ENCODE peak calls at places on chromosome 22, in nine cellular contexts. Y, B, N, C, D, X, M, P and W are unnamed samples.

GRCh38 chr22:49960159-49960966 is at the start of gene PIM3:
- DNase-seq in Y (peak; percentile 98), B (peak; percentile 90), N (peak; percentile 93), C (peak; percentile 96), D (peak; percentile 97), X (peak; percentile 96), M (peak; percentile 87), P (peak; percentile 93), W (peak; percentile 90)

GRCh38 chr22:35363571-35364086 is 17.3 kb upstream of the HMOX1 start:
- DNase-seq in Y (no peak), B (no peak), N (no peak), C (no peak), D (no peak), X (no peak), M (no peak), P (no peak), W (no peak)

GRCh38 chr22:42188808-42189447 is 58.3 kb upstream of the CYP2D6 start:
- DNase-seq in Y (no peak), B (peak; percentile 36), N (no peak), C (no peak), D (no peak), X (no peak), M (no peak), P (no peak), W (no peak)

GRCh38 chr22:44658371-44658953 is 43.5 kb upstream of the PRR5 start:
- DNase-seq in Y (peak; percentile 34), B (no peak), N (no peak), C (peak; percentile 46), D (peak; percentile 84), X (peak; percentile 50), M (no peak), P (no peak), W (no peak)

GRCh38 chr22:32808038-32808445 is 6.5 kb downstream of the TIMP3 start:
- DNase-seq in Y (no peak), B (no peak), N (no peak), C (no peak), D (no peak), X (peak; percentile 25), M (no peak), P (no peak), W (no peak)

GRCh38 chr22:21026783-21027692 is 5.3 kb downstream of the SLC7A4 start:
- DNase-seq in Y (no peak), B (no peak), N (no peak), C (no peak), D (no peak), X (peak; percentile 40), M (no peak), P (peak; percentile 49), W (no peak)

GRCh38 chr22:31734512-31734911 is 15.4 kb downstream of the PRR14L start:
- DNase-seq in Y (peak; percentile 76), B (no peak), N (no peak), C (no peak), D (no peak), X (peak; percentile 48), M (no peak), P (no peak), W (no peak)

GRCh38 chr22:31106001-31106571 is 1.3 kb downstream of the SELENOM start:
- DNase-seq in Y (no peak), B (no peak), N (peak; percentile 16), C (no peak), D (peak; percentile 84), X (no peak), M (no peak), P (no peak), W (no peak)

GRCh38 chr22:35418088-35418487 is 18.1 kb downstream of the MCM5 start:
- DNase-seq in Y (peak; percentile 51), B (no peak), N (no peak), C (no peak), D (no peak), X (peak; percentile 53), M (no peak), P (no peak), W (no peak)

DNA sequence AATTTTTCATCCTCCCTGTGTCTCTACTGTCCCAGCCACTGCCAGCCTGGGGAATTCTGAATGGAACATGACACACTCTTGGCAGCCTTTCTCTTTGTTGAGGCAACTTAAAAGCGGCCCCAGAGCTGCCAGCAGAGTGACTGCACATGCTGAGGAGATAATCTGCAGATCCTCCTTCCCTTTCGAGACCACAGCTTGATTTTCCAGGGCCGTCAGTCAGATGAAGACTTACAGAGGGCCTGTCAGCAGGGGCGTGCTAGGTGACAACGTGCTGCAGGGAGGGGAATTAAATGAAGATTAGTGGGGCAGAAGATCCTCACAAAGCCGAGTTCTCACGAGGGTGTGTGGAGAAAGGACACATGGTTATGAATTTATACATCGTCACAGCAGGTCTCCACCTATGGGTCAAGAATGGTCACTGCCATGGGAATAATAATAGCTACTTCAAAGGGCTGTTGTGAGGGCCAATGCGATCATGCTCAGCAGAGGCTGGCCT is 193.5 kb upstream of the PITPNB start:
- DNase-seq in Y (peak; percentile 53), B (no peak), N (no peak), C (peak; percentile 50), D (peak; percentile 68), X (peak; percentile 53), M (no peak), P (no peak), W (peak; percentile 7)
- TF ChIP-seq CTCF in Y (peak; percentile 39), B (peak; percentile 32), N (peak; percentile 37), C (peak; percentile 35), D (peak; percentile 9), X (peak; percentile 38), M (peak; percentile 51), P (peak; percentile 23), W (no peak)

DNA sequence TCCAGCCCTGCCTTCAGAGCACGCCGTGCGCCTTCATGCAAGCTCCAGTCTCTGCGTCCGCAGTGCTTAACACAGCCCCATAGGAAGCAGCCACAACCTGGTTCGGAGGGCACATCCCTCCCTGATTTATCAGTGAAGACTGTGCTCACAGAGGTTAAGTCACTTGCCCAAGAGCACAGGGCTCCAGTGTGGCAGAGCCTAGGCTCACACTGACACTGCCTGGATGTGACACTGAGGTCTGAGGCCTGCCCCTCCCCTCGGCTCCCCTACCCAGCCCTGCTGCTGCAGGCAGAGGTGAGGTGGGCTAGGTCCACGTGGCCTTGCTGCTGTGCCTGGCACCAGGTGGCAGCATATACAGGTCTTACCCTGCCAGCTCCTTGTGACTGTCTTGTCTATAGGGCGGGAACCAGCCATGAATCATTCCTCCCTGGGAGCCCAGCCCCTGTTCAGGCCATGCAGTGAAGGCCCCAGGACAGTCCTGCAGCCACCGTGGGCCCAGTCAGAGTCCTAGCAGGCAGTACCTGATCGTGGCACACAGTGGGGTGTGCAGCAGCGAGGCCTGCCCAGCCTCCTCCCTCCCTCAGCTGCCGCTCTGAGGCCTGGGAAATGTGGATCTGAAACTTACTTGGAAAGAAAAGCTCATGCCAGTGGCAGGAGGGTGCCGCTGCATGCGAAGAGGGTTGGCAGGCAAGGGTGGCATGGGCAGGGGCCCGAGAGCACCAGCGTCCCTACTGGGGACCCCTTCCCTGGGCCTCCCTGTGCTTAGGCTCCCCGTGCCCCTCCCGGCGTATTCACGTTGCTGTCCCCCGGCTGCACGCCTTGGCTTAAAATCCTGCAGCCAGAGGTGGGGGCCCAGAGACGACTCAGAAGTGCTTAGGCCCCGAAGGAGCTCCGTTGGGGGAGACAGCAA is 1.2 kb upstream of the CERK start:
- DNase-seq in Y (peak; percentile 58), B (peak; percentile 88), N (no peak), C (no peak), D (no peak), X (peak; percentile 65), M (no peak), P (peak; percentile 61), W (peak; percentile 46)
- TF ChIP-seq CTCF in Y (peak; percentile 8), B (peak; percentile 55), N (no peak), C (no peak), D (no peak), X (peak; percentile 6), M (no peak), P (peak; percentile 44), W (no peak)

DNA sequence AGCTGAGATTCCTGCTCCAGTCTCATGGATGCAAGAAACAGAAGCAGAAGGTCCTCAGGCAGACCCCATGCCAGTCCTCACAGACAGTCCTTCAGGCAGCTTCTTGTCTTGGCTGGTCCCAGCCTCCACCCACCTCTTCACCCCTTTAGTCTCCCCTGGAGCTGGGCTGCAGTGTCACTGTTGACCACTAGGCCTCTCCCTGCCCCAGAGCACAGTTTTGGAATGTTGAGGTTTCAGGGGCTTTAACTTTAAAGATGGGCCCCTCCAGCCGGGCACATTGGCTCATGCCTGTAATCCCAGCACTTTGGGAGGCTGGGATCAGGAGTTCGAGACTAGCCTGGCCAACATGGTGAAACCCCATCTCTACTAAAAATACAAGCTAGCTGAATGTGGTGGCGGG is 39.5 kb upstream of the GCAT start:
- DNase-seq in Y (no peak), B (no peak), N (no peak), C (no peak), D (no peak), X (no peak), M (no peak), P (no peak), W (no peak)
- TF ChIP-seq CTCF in Y (peak; percentile 24), B (no peak), N (peak; percentile 11), C (peak; percentile 5), D (no peak), X (peak; percentile 20), M (peak; percentile 42), P (no peak), W (peak; percentile 22)

GRCh38 chr22:19478466-19479357 is at the start of gene UFD1:
- DNase-seq in Y (peak; percentile 72), B (peak; percentile 40), N (peak; percentile 84), C (peak; percentile 86), D (peak; percentile 91), X (peak; percentile 91), M (peak; percentile 62), P (peak; percentile 71), W (peak; percentile 86)

GRCh38 chr22:19478086-19478392 is 954 bp downstream of the UFD1 start:
- DNase-seq in Y (no peak), B (no peak), N (no peak), C (no peak), D (no peak), X (no peak), M (no peak), P (no peak), W (no peak)

GRCh38 chr22:19479358-19480172 is at the start of gene CDC45:
- DNase-seq in Y (peak; percentile 97), B (peak; percentile 89), N (peak; percentile 98), C (peak; percentile 97), D (peak; percentile 98), X (peak; percentile 99), M (peak; percentile 82), P (peak; percentile 98), W (peak; percentile 90)

GRCh38 chr22:19476023-19476422 is 3.0 kb downstream of the UFD1 start:
- DNase-seq in Y (no peak), B (no peak), N (no peak), C (no peak), D (no peak), X (no peak), M (no peak), P (no peak), W (no peak)

DNA sequence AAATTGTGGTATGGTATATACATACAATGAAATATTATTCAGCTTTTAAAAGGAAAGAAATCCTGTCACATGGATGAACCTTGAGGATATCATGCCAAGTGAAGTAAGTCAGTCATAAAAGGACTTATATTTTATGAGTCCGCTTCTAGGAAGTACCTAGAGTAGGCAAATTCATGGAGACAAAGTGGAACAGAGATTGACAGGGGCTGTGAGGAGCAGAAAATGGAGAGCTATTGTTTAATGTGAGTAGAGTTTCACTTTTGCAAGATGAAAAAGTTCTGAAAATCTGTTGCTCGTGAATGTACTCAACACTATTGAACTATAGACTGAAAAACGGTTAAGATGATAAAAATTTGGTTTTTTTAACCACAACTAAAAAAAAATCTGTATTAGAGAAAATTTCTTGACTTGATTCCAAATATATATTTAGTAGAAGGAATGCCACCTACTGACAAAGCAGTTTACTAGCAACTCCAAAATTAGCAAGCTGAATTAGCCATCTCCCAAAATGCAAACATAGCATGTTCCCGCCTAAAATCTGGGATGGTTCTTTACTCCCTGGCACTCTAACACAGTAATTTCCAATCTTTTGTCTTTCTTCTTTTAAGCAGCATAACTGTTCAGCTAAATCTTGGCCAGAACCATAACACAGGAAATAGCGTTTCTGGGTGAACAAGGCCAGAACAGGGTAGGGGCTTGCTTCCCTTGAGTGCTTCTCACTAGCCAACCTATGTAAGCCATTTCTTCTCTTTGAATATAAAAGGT is 1.5 kb downstream of the UFD1 start:
- DNase-seq in Y (no peak), B (no peak), N (no peak), C (no peak), D (no peak), X (peak; percentile 50), M (no peak), P (no peak), W (no peak)
- TF ChIP-seq CTCF in Y (peak; percentile 12), B (peak; percentile 14), N (no peak), C (peak; percentile 13), D (no peak), X (no peak), M (no peak), P (no peak), W (no peak)